ENCODE peak calls at places on chromosomes 5 and 9, in four cellular contexts. O is bronchial epithelial cell, M is BJ, P is H7. C is an unnamed sample.

GRCh38 chr9:132163457-132163875 is 1.6 kb downstream of the NTNG2 start:
- DNase-seq in P (no peak), M (no peak), O (no peak), C (no peak)

GRCh38 chr5:89857790-89858189 is 551.8 kb downstream of the CETN3 start:
- DNase-seq in P (no peak), M (no peak), O (peak), C (no peak)

GRCh38 chr5:143576721-143577484 is 173.4 kb upstream of the NR3C1 start:
- DNase-seq in O (peak), M (peak), P (no peak), C (peak)

GRCh38 chr5:118953652-118954005 is 34.7 kb downstream of the DTWD2 start:
- DNase-seq in O (no peak), M (no peak), P (no peak), C (no peak)

GRCh38 chr9:92140754-92141143 is 25.5 kb upstream of the SPTLC1 start:
- DNase-seq in O (no peak), P (peak), M (no peak), C (no peak)

GRCh38 chr5:58261605-58262004 is 198.3 kb downstream of the PLK2 start:
- DNase-seq in P (no peak), O (peak), M (no peak), C (no peak)

GRCh38 chr5:53364098-53364497 is 116.3 kb upstream of the FST start:
- DNase-seq in M (no peak), P (no peak), O (no peak), C (no peak)

GRCh38 chr5:55624841-55625602 is 87.1 kb downstream of the SLC38A9 start:
- DNase-seq in O (no peak), P (no peak), M (no peak), C (no peak)

GRCh38 chr5:171595401-171595800 is 176.0 kb downstream of the FGF18 start:
- DNase-seq in P (no peak), M (no peak), O (peak), C (no peak)

GRCh38 chr5:44641820-44642219 is 166.9 kb upstream of the MRPS30 start:
- DNase-seq in O (no peak), P (no peak), M (no peak), C (no peak)

GRCh38 chr9:68975644-68976043 is 38.3 kb downstream of the PRKACG start:
- DNase-seq in M (no peak), O (no peak), P (no peak), C (no peak)

GRCh38 chr5:17218353-17219005 is 1.0 kb downstream of the BASP1 start:
- DNase-seq in O (no peak), P (peak), M (no peak), C (no peak)

GRCh38 chr5:53045263-53045662 is 56.1 kb downstream of the ITGA2 start:
- DNase-seq in M (no peak), O (no peak), P (no peak), C (no peak)

GRCh38 chr5:81837667-81838306 is 86.9 kb upstream of the SSBP2 start:
- DNase-seq in P (no peak), O (no peak), M (no peak), C (no peak)

GRCh38 chr9:88578486-88579362 is 43.7 kb downstream of the NXNL2 start:
- DNase-seq in O (peak), M (no peak), P (peak), C (no peak)

GRCh38 chr9:79639354-79639753 is 67.6 kb downstream of the TLE4 start:
- DNase-seq in P (no peak), M (no peak), O (peak), C (no peak)

GRCh38 chr9:129640086-129640870 is 1.7 kb downstream of the ASB6 start:
- DNase-seq in O (no peak), P (no peak), M (no peak), C (no peak)
- H3K4me3 ChIP-seq in O (no peak), P (peak), M (peak), C (peak)

GRCh38 chr5:120466337-120467006 is 2.4 kb downstream of the PRR16 start:
- DNase-seq in P (no peak), M (no peak), O (no peak), C (no peak)

GRCh38 chr5:120464627-120465280 is 654 bp downstream of the PRR16 start:
- DNase-seq in P (peak), O (no peak), M (no peak), C (no peak)

GRCh38 chr5:120463026-120463770 is 902 bp upstream of the PRR16 start:
- DNase-seq in M (no peak), P (no peak), O (no peak), C (no peak)

GRCh38 chr5:120463991-120464626 is at the start of gene PRR16:
- DNase-seq in O (peak), M (no peak), P (peak), C (no peak)

DNA sequence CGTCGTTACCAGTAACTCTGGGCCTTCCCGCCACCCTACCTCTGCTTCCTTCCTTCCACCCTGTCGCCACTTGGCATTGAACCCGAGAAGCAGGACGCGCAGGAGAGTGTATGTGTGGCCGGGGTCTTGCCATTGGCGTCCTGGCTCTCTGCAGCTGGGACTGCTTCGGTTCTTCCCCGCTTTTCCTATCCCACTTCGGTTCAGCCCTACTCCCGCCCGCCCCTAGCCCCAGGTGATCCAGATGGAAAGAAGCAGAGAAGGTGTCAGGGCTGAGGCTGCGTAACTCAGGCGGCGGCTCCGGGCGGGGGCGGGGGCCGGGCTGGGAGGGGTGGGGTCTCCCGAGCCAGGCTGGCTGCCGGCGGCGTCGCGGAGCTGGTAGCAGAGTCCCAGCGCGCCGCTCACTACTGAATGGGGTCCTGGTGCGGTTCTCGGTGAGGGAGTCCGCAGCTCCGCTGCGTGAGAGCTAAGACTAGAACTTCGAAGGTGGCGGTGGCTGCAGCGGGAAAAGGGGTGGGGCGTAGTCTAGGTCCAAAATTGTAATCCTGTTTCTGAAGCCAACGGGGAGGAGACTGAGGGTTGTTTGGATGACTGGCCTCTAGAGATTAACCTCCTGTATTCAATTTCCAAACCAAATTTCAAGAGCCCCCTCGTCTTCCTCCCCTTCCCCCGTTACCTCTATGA is 1.3 kb downstream of the PRR16 start:
- DNase-seq in M (no peak), O (no peak), P (peak), C (no peak)
- H3K4me3 ChIP-seq in M (peak), O (peak), P (peak), C (peak)

GRCh38 chr9:129493002-129493713 is 127.7 kb downstream of the C9orf50 start:
- DNase-seq in O (no peak), P (no peak), M (no peak), C (no peak)

GRCh38 chr9:129489838-129490582 is 130.9 kb downstream of the C9orf50 start:
- DNase-seq in M (no peak), O (no peak), P (peak), C (no peak)

GRCh38 chr9:129491486-129491855 is 129.4 kb downstream of the C9orf50 start:
- DNase-seq in P (no peak), O (no peak), M (no peak), C (no peak)

GRCh38 chr9:129493714-129494047 is 127.2 kb downstream of the C9orf50 start:
- DNase-seq in M (no peak), O (no peak), P (peak), C (no peak)

GRCh38 chr9:129490583-129491485 is 130.1 kb downstream of the C9orf50 start:
- DNase-seq in O (no peak), P (peak), M (no peak), C (no peak)
- H3K4me3 ChIP-seq in O (no peak), P (no peak), M (no peak), C (no peak)

GRCh38 chr5:51377151-51378060 is 5.8 kb upstream of the ISL1 start:
- DNase-seq in M (no peak), P (no peak), O (no peak), C (no peak)
- H3K4me3 ChIP-seq in M (no peak), P (no peak), O (no peak), C (no peak)

DNA sequence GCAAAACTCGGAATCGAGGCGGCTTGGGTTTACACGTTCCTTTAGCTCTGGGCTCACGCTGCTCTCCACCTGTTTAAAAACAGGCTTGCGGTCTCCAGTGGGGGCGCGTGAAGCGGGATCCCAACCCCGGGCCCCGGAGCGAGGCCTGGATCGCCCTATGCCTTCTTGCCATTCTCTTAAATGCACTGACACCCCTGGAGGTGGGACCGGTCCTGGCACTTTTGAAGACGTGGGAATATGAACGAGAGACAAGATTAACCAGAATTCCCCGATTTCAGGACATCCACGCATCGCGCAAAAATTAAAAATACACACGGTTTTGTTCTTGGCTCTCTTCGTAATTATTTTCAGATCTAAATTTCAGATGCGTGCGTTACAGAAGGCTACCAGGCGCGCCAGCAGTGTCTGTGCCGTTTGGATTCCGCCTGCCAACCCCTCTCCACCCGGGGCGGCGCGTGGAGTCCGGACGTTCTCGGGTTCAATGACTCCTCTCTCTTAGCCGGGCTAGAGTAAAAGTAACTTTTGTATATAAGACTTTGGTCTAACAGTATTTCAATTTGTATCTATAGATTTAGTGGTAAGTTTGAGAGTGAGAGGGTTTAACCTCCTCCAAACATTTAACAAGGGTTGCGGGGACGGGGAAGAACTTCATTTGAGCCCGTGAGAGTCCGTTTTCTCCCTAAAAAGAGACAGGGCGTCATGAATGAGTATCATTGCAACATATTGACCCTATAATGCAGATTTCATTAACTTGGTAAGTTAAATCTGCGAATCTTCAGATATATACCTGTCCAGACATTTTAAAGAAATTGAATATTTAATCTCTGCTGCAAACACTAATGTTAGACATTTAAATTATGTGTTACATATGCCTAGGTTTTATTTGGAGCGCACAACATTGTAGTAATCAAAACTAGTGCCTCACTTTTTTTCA is 3.8 kb downstream of the FOXD1 start:
- DNase-seq in M (no peak), P (peak), O (no peak), C (no peak)
- H3K4me3 ChIP-seq in M (no peak), P (peak), O (no peak), C (peak)

DNA sequence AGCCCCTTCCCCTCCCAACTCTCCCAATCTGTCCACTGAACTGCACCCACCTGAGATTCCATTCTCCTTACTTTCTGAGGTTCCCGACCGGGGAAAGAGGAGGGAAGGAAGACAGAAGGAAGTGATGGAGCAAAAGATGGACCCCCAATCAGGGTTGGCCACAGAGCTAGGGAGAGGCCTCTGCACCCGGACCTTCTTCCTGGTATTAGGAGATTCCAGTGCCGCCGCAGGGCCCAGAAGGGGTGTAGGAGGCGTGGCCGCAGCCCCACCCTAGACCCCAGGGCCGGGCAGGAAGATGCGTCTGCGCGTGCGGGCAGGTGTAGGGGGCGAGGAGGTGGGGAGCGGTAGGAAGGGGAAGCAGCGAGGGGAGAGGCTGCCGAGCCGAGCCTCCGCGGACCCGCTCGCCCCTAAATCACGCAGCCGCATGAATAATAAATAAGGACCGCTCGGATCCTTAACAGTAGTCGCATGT is 104.2 kb upstream of the MVB12B start:
- DNase-seq in M (no peak), P (no peak), O (no peak), C (no peak)
- H3K4me3 ChIP-seq in M (no peak), P (no peak), O (no peak), C (no peak)

GRCh38 chr9:95055337-95055850 is 262.1 kb downstream of the FANCC start:
- DNase-seq in O (no peak), P (no peak), M (no peak), C (no peak)
- H3K4me3 ChIP-seq in O (no peak), P (no peak), M (peak), C (no peak)

C was measured in skeletal muscle cell.